ENCODE peak calls at places on chromosomes 16 and 17, in seven cellular contexts. U, L, D, T, H, O and F are unnamed samples.

GRCh38 chr17:80315517-80316182 is 55.0 kb downstream of the RNF213 start:
- DNase-seq in L (no peak), D (no peak), H (no peak), O (no peak), U (no peak), T (no peak), F (no peak)

GRCh38 chr17:50882851-50883250 is 16.7 kb upstream of the TOB1 start:
- DNase-seq in O (no peak), L (peak; percentile 49), H (no peak), D (no peak), U (peak; percentile 76), T (peak; percentile 88), F (no peak)

GRCh38 chr17:68812876-68813584 is 142.2 kb downstream of the ABCA8 start:
- DNase-seq in H (no peak), D (no peak), T (peak; percentile 19), O (no peak), L (no peak), U (no peak), F (no peak)

GRCh38 chr16:4407543-4408322 is 8.7 kb downstream of the CORO7 start:
- DNase-seq in O (no peak), D (no peak), T (peak; percentile 33), H (no peak), L (no peak), U (peak; percentile 82), F (no peak)

GRCh38 chr17:9878791-9879525 is 26.1 kb downstream of the RCVRN start:
- DNase-seq in T (peak; percentile 57), H (no peak), L (no peak), U (peak; percentile 12), D (no peak), O (no peak), F (no peak)

GRCh38 chr17:8939496-8940334 is 25.8 kb downstream of the PIK3R5 start:
- DNase-seq in T (no peak), L (no peak), U (no peak), O (no peak), D (no peak), H (peak; percentile 42), F (no peak)

GRCh38 chr17:46000757-46001156 is 1.7 kb downstream of the STH start:
- DNase-seq in U (no peak), H (no peak), D (no peak), O (no peak), T (no peak), L (no peak), F (no peak)

GRCh38 chr17:17689312-17689711 is 8.1 kb downstream of the RAI1 start:
- DNase-seq in H (no peak), D (no peak), T (no peak), U (no peak), O (no peak), L (no peak), F (no peak)

GRCh38 chr16:27318399-27319256 is 4.9 kb downstream of the IL4R start:
- DNase-seq in D (peak; percentile 56), O (peak; percentile 72), T (no peak), U (peak; percentile 48), L (no peak), H (no peak), F (peak; percentile 73)

GRCh38 chr17:28953444-28954118 is 2.3 kb upstream of the PHF12 start:
- DNase-seq in L (peak; percentile 31), T (peak; percentile 53), O (no peak), H (peak; percentile 96), D (peak; percentile 70), U (peak; percentile 45), F (peak; percentile 82)

GRCh38 chr17:77604301-77605031 is 354.0 kb upstream of the TNRC6C start:
- DNase-seq in T (no peak), D (no peak), H (peak; percentile 24), L (no peak), O (peak; percentile 44), U (no peak), F (no peak)

GRCh38 chr16:79392081-79392480 is 208.5 kb downstream of the MAF start:
- DNase-seq in H (no peak), U (no peak), L (no peak), T (no peak), D (no peak), O (no peak), F (no peak)
- H3K9me3 ChIP-seq in H (no peaks in the 10 kb centered on the region), U (peaks cover 33% of the 10 kb centered on the region), L (no peaks in the 10 kb centered on the region), T (no peaks in the 10 kb centered on the region), D (no peaks in the 10 kb centered on the region), O (no peaks in the 10 kb centered on the region), F (no peaks in the 10 kb centered on the region)

DNA sequence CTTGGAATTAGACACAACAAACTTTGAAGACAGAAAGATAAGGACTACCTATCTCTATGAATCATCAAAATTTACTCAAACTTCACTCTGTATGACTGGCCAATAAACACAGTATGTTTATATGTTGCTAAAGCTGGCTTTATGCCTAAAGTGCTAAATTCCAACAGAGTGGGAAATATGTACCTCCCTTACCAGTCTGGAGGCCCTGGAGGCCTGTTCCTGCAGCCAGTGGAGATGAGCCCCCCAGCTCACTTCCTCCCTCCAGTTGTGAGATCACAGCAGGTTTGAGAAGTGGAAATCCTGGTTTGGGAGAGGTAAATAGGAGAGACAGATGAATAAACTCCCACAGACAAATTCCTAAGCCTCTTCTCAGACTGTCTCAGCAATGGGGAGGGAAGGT is 9.0 kb downstream of the ZNF23 start:
- DNase-seq in U (peak; percentile 23), T (no peak), L (no peak), H (no peak), O (no peak), D (no peak), F (no peak)
- H3K9me3 ChIP-seq in U (peaks cover 56% of the 10 kb centered on the region), T (peaks cover 16% of the 10 kb centered on the region), L (peaks cover 11% of the 10 kb centered on the region), H (peaks cover 38% of the 10 kb centered on the region), O (peaks cover 19% of the 10 kb centered on the region), D (no peaks in the 10 kb centered on the region), F (peaks cover 35% of the 10 kb centered on the region)

DNA sequence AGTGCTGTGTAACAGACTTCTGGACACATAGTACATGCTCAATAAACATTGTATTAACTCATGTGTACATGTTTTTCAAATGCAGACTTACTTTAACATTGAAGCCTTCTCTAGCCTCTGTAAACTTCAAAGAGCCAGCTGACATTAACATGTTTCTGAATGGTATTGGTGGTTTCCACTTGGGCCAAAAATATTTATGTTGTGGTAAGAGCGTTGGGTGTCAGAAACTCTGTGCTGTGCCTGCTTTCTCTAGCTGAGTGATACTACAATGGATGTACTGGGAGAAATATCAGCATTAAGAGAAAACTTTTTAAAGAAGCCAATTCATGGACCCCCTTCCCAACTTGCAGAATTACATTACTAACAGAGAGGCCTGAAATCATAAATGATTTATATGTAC is 1951.7 kb downstream of the TP53TG3F start:
- DNase-seq in L (no peak), D (no peak), U (no peak), O (no peak), H (no peak), T (no peak), F (no peak)
- H3K9me3 ChIP-seq in L (no peaks in the 10 kb centered on the region), D (no peaks in the 10 kb centered on the region), U (peaks cover 6% of the 10 kb centered on the region), O (peaks cover 2% of the 10 kb centered on the region), H (peaks cover 68% of the 10 kb centered on the region), T (no peaks in the 10 kb centered on the region), F (peaks cover 27% of the 10 kb centered on the region)

GRCh38 chr17:75776399-75777242 is 8.0 kb upstream of the UNK start:
- DNase-seq in U (no peak), D (no peak), O (no peak), T (peak; percentile 41), L (no peak), H (no peak), F (peak; percentile 70)
- H3K9me3 ChIP-seq in U (no peaks in the 10 kb centered on the region), D (no peaks in the 10 kb centered on the region), O (no peaks in the 10 kb centered on the region), T (no peaks in the 10 kb centered on the region), L (no peaks in the 10 kb centered on the region), H (no peaks in the 10 kb centered on the region), F (no peaks in the 10 kb centered on the region)

DNA sequence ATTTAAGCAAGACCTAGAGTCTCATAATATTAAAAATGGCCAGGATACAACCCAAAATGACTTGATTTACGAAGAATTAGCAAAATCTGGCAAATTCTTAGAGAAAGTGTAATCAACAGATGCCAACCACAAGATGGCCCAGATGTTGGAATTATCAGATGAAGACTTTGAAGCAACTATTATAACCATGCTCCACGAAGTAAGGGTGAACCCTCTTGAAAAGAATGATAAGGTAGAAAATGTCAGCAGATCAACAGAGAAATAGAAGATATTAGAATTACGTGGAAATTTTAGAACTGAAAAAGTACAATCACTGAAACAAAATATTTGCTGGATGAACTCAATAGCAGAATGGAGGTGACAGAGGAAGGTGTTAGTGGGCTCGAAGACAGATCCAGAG is 50.1 kb upstream of the CLEC19A start:
- DNase-seq in T (no peak), H (no peak), L (no peak), U (no peak), D (no peak), O (no peak), F (no peak)
- H3K9me3 ChIP-seq in T (no peaks in the 10 kb centered on the region), H (peaks cover 8% of the 10 kb centered on the region), L (peaks cover 14% of the 10 kb centered on the region), U (peaks cover 6% of the 10 kb centered on the region), D (peaks cover 22% of the 10 kb centered on the region), O (peaks cover 2% of the 10 kb centered on the region), F (peaks cover 11% of the 10 kb centered on the region)